ENCODE peak calls at places on chromosomes 2 and 18, in seven cellular contexts. Z is heart left ventricle, T is IMR-90, G is A549, D is AG09309, Q is left ventricle myocardium inferior, I is H9. O is an unnamed sample.

GRCh38 chr2:111534816-111535803 is 348.9 kb downstream of the ANAPC1 start:
- DNase-seq in Z (no peak), G (no peak), I (no peak), T (peak; percentile 56), Q (no peak), D (no peak), O (no peak)

GRCh38 chr2:236748385-236748784 is 178.8 kb downstream of the ACKR3 start:
- DNase-seq in I (no peak), G (no peak), Q (peak; percentile 38), T (no peak), D (no peak), Z (peak; percentile 32), O (no peak)

GRCh38 chr2:152571035-152571766 is 146.1 kb downstream of the PRPF40A start:
- DNase-seq in Q (peak; percentile 20), T (peak; percentile 54), Z (no peak), I (no peak), G (no peak), D (no peak), O (no peak)

GRCh38 chr2:120607996-120608395 is 127.7 kb upstream of the GLI2 start:
- DNase-seq in T (no peak), G (no peak), D (no peak), Z (no peak), I (no peak), Q (peak; percentile 8), O (no peak)

GRCh38 chr2:134446431-134447091 is 192.7 kb downstream of the MGAT5 start:
- DNase-seq in I (no peak), D (no peak), Q (no peak), T (peak; percentile 47), Z (no peak), G (no peak), O (no peak)

GRCh38 chr2:29723255-29724001 is 198.0 kb downstream of the ALK start:
- DNase-seq in T (no peak), Z (no peak), Q (no peak), I (no peak), G (peak; percentile 19), D (no peak), O (no peak)

GRCh38 chr2:479031-479430 is 191.1 kb upstream of the ALKAL2 start:
- DNase-seq in Z (no peak), T (no peak), D (no peak), G (no peak), Q (no peak), I (no peak), O (no peak)

GRCh38 chr2:15169326-15170038 is 391.7 kb downstream of the NBAS start:
- DNase-seq in D (peak; percentile 78), T (peak; percentile 98), I (no peak), Z (no peak), G (peak; percentile 59), Q (no peak), O (no peak)

GRCh38 chr2:49152824-49153223 is 1.5 kb downstream of the FSHR start:
- DNase-seq in D (no peak), Z (no peak), T (no peak), G (no peak), I (no peak), Q (no peak), O (no peak)

GRCh38 chr18:43161528-43161927 is 46.0 kb upstream of the RIT2 start:
- DNase-seq in I (no peak), D (no peak), Q (no peak), T (peak; percentile 43), Z (no peak), G (no peak), O (no peak)

GRCh38 chr2:48377646-48378045 is 152.3 kb upstream of the STON1 start:
- DNase-seq in G (no peak), Q (no peak), T (no peak), D (no peak), Z (no peak), I (no peak), O (no peak)

GRCh38 chr2:11647834-11648600 is 22.0 kb downstream of the NTSR2 start:
- DNase-seq in Q (no peak), G (no peak), T (no peak), I (no peak), D (no peak), Z (no peak), O (no peak)

GRCh38 chr2:60070851-60071250 is 482.6 kb downstream of the BCL11A start:
- DNase-seq in I (no peak), D (no peak), Q (no peak), Z (no peak), G (no peak), T (no peak), O (no peak)

GRCh38 chr2:17043173-17043572 is 377.5 kb upstream of the CYRIA start:
- DNase-seq in I (no peak), T (peak; percentile 43), Q (no peak), D (peak; percentile 23), Z (no peak), G (no peak), O (no peak)

GRCh38 chr2:157991932-157992331 is 109.7 kb upstream of the UPP2 start:
- DNase-seq in G (no peak), T (no peak), I (no peak), Q (no peak), D (no peak), Z (no peak), O (no peak)

GRCh38 chr2:170024721-170025120 is 153.2 kb upstream of the MYO3B start:
- DNase-seq in T (no peak), Z (no peak), Q (no peak), G (no peak), I (no peak), D (no peak), O (no peak)

GRCh38 chr2:70420005-70420580 is 118.2 kb upstream of the FAM136A start:
- DNase-seq in Z (no peak), Q (no peak), D (no peak), T (no peak), I (no peak), G (no peak), O (no peak)

GRCh38 chr2:172307800-172308199 is 119.6 kb upstream of the ITGA6 start:
- DNase-seq in G (no peak), I (no peak), T (no peak), Q (peak; percentile 36), D (no peak), Z (peak; percentile 63), O (peak; percentile 12)

GRCh38 chr2:159996792-159997546 is 65.4 kb downstream of the PLA2R1 start:
- DNase-seq in I (no peak), G (no peak), T (no peak), D (peak; percentile 25), Q (no peak), Z (no peak), O (peak; percentile 6)

GRCh38 chr18:39721712-39722111 is 2156.1 kb upstream of the CELF4 start:
- DNase-seq in Z (no peak), I (no peak), D (no peak), Q (no peak), G (no peak), T (peak; percentile 58), O (no peak)

DNA sequence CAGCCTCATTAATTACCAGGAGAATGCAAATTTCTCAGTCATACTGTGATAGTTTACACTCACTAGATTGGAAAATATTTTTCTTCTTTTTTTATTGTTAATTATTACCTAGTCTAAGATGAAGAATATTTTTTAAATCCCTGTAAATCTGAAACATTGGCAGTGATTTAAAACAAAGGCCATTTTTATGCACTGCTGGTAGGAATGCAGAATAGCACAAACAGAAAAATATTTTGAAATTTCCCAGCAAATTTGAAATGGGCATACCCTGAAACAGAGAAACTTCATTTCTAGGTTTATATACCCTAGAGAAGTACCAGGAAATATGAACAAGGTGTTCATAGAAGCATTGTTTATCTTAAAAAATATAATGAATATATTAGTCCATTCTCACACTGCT is 31.0 kb downstream of the DYNAP start:
- DNase-seq in T (no peak), G (no peak), Q (no peak), D (no peak), I (no peak), Z (no peak), O (no peak)
- TF ChIP-seq CTCF in T (peak; percentile 30), G (no peak), Q (no peak), D (no peak), I (peak; percentile 39), Z (no peak), O (peak; percentile 75)

DNA sequence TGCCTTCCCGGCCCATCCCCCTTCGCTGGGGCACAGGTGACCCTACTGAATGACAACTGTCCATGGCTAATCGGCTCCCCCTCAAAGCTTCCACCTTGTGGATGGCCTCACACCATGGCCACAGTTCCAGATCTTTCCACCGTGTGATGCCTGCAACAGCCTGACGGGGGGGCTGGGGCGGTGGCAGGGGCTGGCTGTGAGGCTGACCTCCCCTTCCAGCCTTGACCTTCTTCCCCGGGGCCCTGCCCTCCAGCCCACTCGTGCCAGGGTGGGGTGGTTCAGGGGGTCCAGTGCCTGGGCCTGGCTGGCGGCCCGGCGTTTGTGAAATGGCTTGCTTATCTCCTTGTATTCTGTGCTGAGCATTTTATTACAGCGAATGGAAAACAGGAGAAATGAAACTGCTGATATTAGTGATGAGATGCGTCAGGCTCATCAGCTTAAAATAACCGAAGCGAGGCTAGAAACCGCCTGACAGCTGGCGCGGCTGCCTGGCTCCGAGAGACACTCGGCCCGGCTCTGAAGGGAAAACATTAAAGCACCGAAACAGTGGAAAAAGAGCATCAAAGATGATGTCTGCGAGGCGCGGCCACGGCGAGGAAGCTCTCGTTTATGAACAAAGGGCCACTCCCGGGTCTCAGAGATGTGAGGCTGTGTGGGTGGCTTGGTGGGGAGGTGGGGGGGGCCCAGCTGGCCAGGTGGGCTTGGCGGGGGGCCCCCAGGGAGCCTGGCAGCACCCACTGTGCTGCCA is 916 bp upstream of the PDCD1 start:
- DNase-seq in D (no peak), T (peak; percentile 36), G (no peak), I (no peak), Z (peak; percentile 69), Q (peak; percentile 68), O (peak; percentile 12)
- TF ChIP-seq CTCF in D (peak; percentile 15), T (peak; percentile 20), G (no peak), I (peak; percentile 34), Z (peak; percentile 10), Q (peak; percentile 33), O (no peak)

DNA sequence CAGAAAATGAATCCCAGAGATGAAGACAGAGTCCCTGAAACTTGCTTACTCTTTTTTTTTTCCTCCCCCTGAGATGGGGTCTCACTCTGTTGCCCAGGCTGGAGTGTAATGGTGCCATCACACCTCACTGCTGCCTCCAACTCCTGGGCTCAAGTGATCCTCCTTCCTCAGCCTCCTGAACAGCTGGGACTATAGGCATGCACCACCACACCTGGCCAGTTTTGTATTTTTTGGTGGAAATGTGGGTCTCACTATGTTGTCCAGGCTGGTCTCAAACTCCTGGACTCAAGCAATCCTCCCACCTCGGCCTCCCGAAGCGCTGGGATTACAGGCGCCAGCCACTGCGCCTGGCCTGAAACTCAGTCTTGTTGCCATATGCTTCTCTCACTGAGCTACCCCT is 27.8 kb downstream of the IGFBP2 start:
- DNase-seq in D (no peak), G (no peak), I (no peak), T (no peak), Z (no peak), Q (no peak), O (no peak)
- TF ChIP-seq CTCF in D (no peak), G (no peak), I (no peak), T (no peak), Z (no peak), Q (no peak), O (no peak)

DNA sequence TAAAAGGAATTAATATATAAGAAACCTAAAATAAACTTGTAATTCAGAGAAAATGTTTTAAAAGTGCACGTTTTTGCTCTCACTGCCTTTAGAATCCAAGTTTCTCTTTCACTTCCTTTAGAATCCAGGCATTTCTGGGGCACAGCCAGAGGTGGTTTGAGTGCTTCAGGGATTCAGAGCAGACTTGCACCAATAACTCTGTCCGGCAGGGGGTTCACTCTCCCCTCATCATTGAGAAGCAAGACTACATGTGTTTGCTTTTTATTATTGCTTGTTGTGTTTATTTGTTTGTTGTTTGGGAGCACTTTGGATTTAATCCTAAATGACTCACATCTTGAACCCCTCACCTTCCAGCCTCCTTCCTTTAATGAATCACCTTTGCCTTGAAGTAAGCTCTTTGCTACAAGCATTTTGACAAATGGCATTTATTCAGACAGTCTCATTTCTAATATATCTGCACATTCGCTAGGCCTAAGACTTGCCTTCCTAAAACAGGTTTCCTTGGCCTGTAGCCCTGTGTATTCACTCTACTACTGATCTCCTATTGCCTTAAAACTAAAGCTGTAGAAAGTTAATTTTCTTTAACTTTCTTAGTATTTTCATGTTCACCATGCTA is 233.5 kb upstream of the ATP5MC3 start:
- DNase-seq in G (peak; percentile 59), I (peak; percentile 68), T (peak; percentile 54), Q (peak; percentile 62), D (peak; percentile 35), Z (peak; percentile 52), O (peak; percentile 67)
- TF ChIP-seq CTCF in G (peak; percentile 45), I (peak; percentile 78), T (peak; percentile 45), Q (peak; percentile 75), D (peak; percentile 82), Z (peak; percentile 61), O (peak; percentile 76)

O was measured in endothelial cell.